ENCODE peak calls at places on chromosomes 5 and 9, in eight cellular contexts. G is MM.1S; R is suprapubic skin; D is effector memory CD4-positive, alpha-beta T cell; N is left ventricle myocardium inferior; C is tibial artery; X is psoas muscle; L is GM23248. F is an unnamed sample. For H3K27me3, the result is how much of the 10 kb centered on the place peaks cover.

GRCh38 chr9:137014166-137014565 is 13.9 kb downstream of the ABCA2 start:
- DNase-seq in N (no peak), G (no peak), D (no peak), R (no peak), C (no peak), X (no peak), L (no peak), F (no peak)

GRCh38 chr9:17024129-17024528 is 110.7 kb upstream of the CNTLN start:
- DNase-seq in G (no peak), D (no peak), N (no peak), L (no peak), R (no peak), C (no peak), X (no peak), F (no peak)

GRCh38 chr9:135926402-135927194 is 19.3 kb upstream of the CAMSAP1 start:
- DNase-seq in R (peak), N (no peak), G (no peak), L (peak), D (no peak), X (peak), C (peak), F (no peak)

GRCh38 chr5:16673241-16673998 is 56.6 kb upstream of the RETREG1 start:
- DNase-seq in R (no peak), C (no peak), L (no peak), X (no peak), D (peak), N (no peak), G (no peak), F (peak)

GRCh38 chr5:172147857-172148256 is 40.2 kb downstream of the STK10 start:
- DNase-seq in L (no peak), C (no peak), D (no peak), G (no peak), X (no peak), R (no peak), N (no peak), F (peak)

GRCh38 chr5:134130239-134130945 is 15.9 kb downstream of the TCF7 start:
- DNase-seq in G (no peak), N (no peak), X (peak), L (no peak), D (no peak), R (no peak), C (peak), F (no peak)

GRCh38 chr5:141657937-141658545 is 6.8 kb upstream of the FCHSD1 start:
- DNase-seq in L (peak), X (peak), C (no peak), R (no peak), N (no peak), G (no peak), D (no peak), F (no peak)

GRCh38 chr5:171640396-171640981 is 145.1 kb upstream of the SMIM23 start:
- DNase-seq in X (no peak), C (no peak), R (no peak), D (no peak), N (peak), L (no peak), G (no peak), F (no peak)

GRCh38 chr5:61139094-61139873 is 23.0 kb downstream of the SMIM15 start:
- DNase-seq in C (no peak), D (no peak), X (no peak), N (no peak), L (peak), G (no peak), R (no peak), F (no peak)

GRCh38 chr5:96629774-96630173 is 32.4 kb upstream of the CAST start:
- DNase-seq in X (no peak), C (no peak), G (no peak), N (no peak), D (no peak), L (peak), R (no peak), F (no peak)

GRCh38 chr5:149038336-149039075 is 24.4 kb downstream of the SH3TC2 start:
- DNase-seq in R (no peak), D (no peak), N (no peak), C (no peak), X (no peak), L (peak), G (no peak), F (no peak)

GRCh38 chr5:174505621-174506020 is 218.8 kb upstream of the MSX2 start:
- DNase-seq in R (no peak), N (no peak), C (no peak), L (peak), X (no peak), D (no peak), G (no peak), F (no peak)

GRCh38 chr9:114721491-114722362 is 39.7 kb upstream of the TEX48 start:
- DNase-seq in L (peak), X (no peak), D (no peak), G (no peak), N (no peak), C (no peak), R (no peak), F (no peak)

GRCh38 chr5:159084053-159084452 is 15.7 kb downstream of the EBF1 start:
- DNase-seq in D (no peak), L (no peak), N (no peak), R (no peak), X (no peak), G (no peak), C (no peak), F (no peak)

GRCh38 chr9:130402243-130402642 is 42.5 kb upstream of the ASS1 start:
- DNase-seq in X (no peak), D (no peak), L (no peak), C (no peak), G (no peak), R (no peak), N (no peak), F (no peak)

GRCh38 chr5:112918679-112919078 is 3.3 kb downstream of the REEP5 start:
- DNase-seq in D (no peak), X (no peak), N (no peak), G (no peak), R (no peak), L (no peak), C (no peak), F (no peak)

GRCh38 chr9:14535161-14535930 is 157.9 kb downstream of the ZDHHC21 start:
- DNase-seq in G (no peak), N (peak), C (no peak), D (no peak), X (peak), L (no peak), R (no peak), F (no peak)

GRCh38 chr5:179451099-179451812 is 99.1 kb upstream of the RUFY1 start:
- DNase-seq in C (peak), G (no peak), N (no peak), R (no peak), D (no peak), L (no peak), X (no peak), F (no peak)

GRCh38 chr5:113170707-113171106 is 194.1 kb downstream of the DCP2 start:
- DNase-seq in X (no peak), R (no peak), L (no peak), N (no peak), C (no peak), D (no peak), G (no peak), F (no peak)

GRCh38 chr5:6722015-6722414 is 8.8 kb downstream of the TENT4A start:
- DNase-seq in G (peak), R (no peak), L (peak), D (no peak), N (no peak), X (no peak), C (peak), F (no peak)
- H3K27ac ChIP-seq in G (peak), R (no peak), L (peak), D (no peak), N (peak), X (peak), C (peak), F (no peak)

GRCh38 chr9:124298646-124299235 is 41.0 kb downstream of the NEK6 start:
- DNase-seq in X (no peak), L (no peak), G (no peak), R (no peak), C (no peak), D (no peak), N (no peak), F (no peak)
- H3K27me3 ChIP-seq in X (under half), L (under half), G (under half), R (under half), C (under half), D (under half), N (under half), F (under half)

GRCh38 chr9:33430942-33431341 is 16.5 kb downstream of the AQP3 start:
- DNase-seq in L (peak), C (no peak), X (no peak), N (no peak), D (no peak), R (no peak), G (no peak), F (no peak)

GRCh38 chr9:33431420-33431819 is 16.0 kb downstream of the AQP3 start:
- DNase-seq in N (no peak), D (no peak), C (no peak), L (no peak), R (no peak), X (no peak), G (no peak), F (no peak)

GRCh38 chr9:33425128-33425533 is 22.3 kb downstream of the AQP3 start:
- DNase-seq in G (no peak), L (peak), N (no peak), R (no peak), X (no peak), C (no peak), D (no peak), F (no peak)

GRCh38 chr9:33426843-33427293 is 20.5 kb downstream of the AQP3 start:
- DNase-seq in X (no peak), D (peak), N (no peak), G (no peak), R (no peak), C (no peak), L (no peak), F (no peak)

DNA sequence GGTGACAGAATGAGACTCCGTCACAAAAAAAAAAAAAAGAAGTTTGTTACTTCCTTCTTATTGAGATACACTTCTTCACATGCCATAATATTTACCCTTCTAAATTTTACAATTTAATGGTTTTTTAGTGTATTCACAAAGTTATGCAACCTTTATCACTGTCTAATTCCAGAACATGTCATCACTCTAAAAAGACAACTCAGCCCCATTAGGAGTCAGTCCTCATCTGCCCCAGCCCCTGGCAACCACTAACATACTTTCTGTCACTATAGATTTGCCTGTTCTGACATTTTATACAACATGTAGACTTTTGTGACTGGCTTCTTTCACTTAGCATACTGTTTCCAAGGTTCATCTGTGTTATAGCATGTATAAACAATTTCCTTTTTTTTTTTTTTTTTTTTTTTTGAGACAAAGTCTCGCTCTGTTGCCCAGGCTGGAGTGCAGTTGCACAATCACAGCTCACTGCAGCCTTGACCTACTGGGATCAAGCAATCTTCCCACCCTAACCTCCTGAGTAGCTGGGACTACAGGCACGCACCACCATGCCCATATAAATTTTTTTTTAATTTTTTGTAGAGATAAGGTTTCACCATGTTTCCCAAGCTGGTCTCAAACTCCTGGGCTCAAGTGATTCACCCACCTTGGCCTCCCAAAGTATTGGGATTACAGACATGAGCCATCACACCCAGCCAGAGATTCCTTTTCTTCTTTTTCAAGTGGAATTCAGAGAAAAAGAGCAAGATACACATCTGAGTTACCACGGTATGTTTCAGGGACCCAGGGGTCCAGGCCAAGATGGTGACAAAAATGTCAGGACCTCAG is 17.9 kb downstream of the AQP3 start:
- DNase-seq in L (peak), X (no peak), D (no peak), N (no peak), C (no peak), R (no peak), G (no peak), F (no peak)
- H3K27ac ChIP-seq in L (no peak), X (no peak), D (no peak), N (no peak), C (no peak), R (no peak), G (no peak), F (no peak)

GRCh38 chr9:97553841-97554240 is 52.4 kb downstream of the TMOD1 start:
- DNase-seq in D (no peak), R (no peak), C (no peak), X (no peak), G (no peak), L (no peak), N (no peak), F (no peak)
- H3K27me3 ChIP-seq in D (under half), R (under half), C (under half), X (under half), G (under half), L (under half), N (under half), F (under half)

DNA sequence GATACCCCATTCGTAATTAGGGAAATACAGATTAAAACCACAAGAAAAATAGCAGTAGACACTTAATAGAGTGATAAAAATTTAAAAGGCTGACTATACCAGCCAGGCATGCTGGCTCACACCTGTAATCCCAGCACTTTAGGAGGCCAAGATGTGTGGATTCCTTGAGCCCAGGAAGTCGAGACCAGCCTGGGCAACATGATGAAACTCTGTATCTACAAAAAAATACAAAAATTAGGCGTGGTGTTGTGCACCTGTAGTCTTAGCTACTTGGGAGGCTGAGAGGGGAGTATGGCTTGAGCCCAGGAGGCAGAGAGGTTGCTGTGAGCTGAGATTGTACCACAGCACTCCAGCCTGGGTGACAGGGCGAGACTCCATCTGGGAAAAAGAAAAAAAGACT is 72.0 kb downstream of the FCHO2 start:
- DNase-seq in X (no peak), L (no peak), N (no peak), R (no peak), C (no peak), G (no peak), D (no peak), F (no peak)
- H3K27ac ChIP-seq in X (no peak), L (no peak), N (no peak), R (no peak), C (no peak), G (no peak), D (no peak), F (no peak)

GRCh38 chr5:1150866-1151265 is 39.0 kb upstream of the SLC12A7 start:
- DNase-seq in G (no peak), C (no peak), N (no peak), L (no peak), X (no peak), D (no peak), R (no peak), F (no peak)

GRCh38 chr5:1152156-1152555 is 40.3 kb upstream of the SLC12A7 start:
- DNase-seq in D (no peak), G (peak), L (no peak), R (no peak), C (no peak), N (no peak), X (no peak), F (peak)

GRCh38 chr5:1152771-1153282 is 41.0 kb upstream of the SLC12A7 start:
- DNase-seq in D (no peak), X (no peak), L (no peak), N (no peak), G (no peak), C (no peak), R (no peak), F (no peak)

GRCh38 chr5:1153428-1153827 is 41.6 kb upstream of the SLC12A7 start:
- DNase-seq in G (no peak), L (no peak), C (no peak), X (no peak), R (no peak), D (no peak), N (no peak), F (peak)

DNA sequence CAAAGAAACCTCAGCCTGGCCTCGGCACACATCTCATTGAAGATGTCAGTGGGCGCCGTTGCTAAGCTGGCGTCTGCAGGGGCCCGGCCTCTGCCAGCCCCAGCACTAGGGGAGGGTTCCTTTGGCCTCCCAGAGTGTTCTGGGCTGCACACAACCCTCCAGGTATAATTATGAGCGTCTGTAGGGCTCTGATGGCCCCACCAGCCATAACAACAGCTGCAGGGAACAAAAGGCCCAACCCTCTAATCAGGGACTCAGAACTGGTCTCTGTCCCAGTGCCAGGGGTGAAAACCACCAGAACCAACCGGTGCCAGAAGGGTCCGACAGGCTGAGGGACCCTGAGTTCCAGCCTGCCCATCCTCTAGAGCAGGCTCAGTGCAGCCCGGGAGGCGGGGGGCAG is 39.5 kb upstream of the SLC12A7 start:
- DNase-seq in R (no peak), X (no peak), D (no peak), L (no peak), G (no peak), C (no peak), N (no peak), F (no peak)
- H3K27me3 ChIP-seq in R (under half), X (under half), D (under half), L (under half), G (under half), C (half or more), N (under half), F (under half)

F was measured in CD8-positive, alpha-beta memory T cell.